ENCODE peak calls at places on chromosome 1, in eight cellular contexts. One of them, this sample, is unnamed.

GRCh38 chr1:40659649-40659947 is 5.9 kb downstream of the RIMS3 start:
- DNase-seq in stimulated activated CD4-positive, alpha-beta T cell treated with anti-CD3 and anti-CD28 coated beads, Interleukin-2, amount 100 ng/mL, for 24 hours: no peak
- DNase-seq in T-helper 17 cell: no peak
- DNase-seq in T-helper 2 cell: no peak
- DNase-seq in GM23338: no peak
- DNase-seq in ELR: no peak
- DNase-seq in activated CD8-positive, alpha-beta memory T cell treated with anti-CD3 and anti-CD28 coated beads for 4 hours: no peak
- DNase-seq in activated CD4-positive, alpha-beta T cell treated with anti-CD3 and anti-CD28 coated beads, Interleukin-2, amount 50 U/mL, for 1 hour: no peak
- DNase-seq in this sample: no peak

GRCh38 chr1:41936107-41936506 is 17.4 kb upstream of the HIVEP3 start:
- DNase-seq in stimulated activated CD4-positive, alpha-beta T cell treated with anti-CD3 and anti-CD28 coated beads, Interleukin-2, amount 100 ng/mL, for 24 hours: peak
- DNase-seq in T-helper 17 cell: no peak
- DNase-seq in T-helper 2 cell: no peak
- DNase-seq in GM23338: no peak
- DNase-seq in ELR: peak
- DNase-seq in activated CD8-positive, alpha-beta memory T cell treated with anti-CD3 and anti-CD28 coated beads for 4 hours: no peak
- DNase-seq in activated CD4-positive, alpha-beta T cell treated with anti-CD3 and anti-CD28 coated beads, Interleukin-2, amount 50 U/mL, for 1 hour: no peak
- DNase-seq in this sample: no peak

GRCh38 chr1:246629030-246629429 is 62.8 kb downstream of the CNST start:
- DNase-seq in stimulated activated CD4-positive, alpha-beta T cell treated with anti-CD3 and anti-CD28 coated beads, Interleukin-2, amount 100 ng/mL, for 24 hours: no peak
- DNase-seq in T-helper 17 cell: no peak
- DNase-seq in T-helper 2 cell: no peak
- DNase-seq in GM23338: no peak
- DNase-seq in ELR: no peak
- DNase-seq in activated CD8-positive, alpha-beta memory T cell treated with anti-CD3 and anti-CD28 coated beads for 4 hours: no peak
- DNase-seq in activated CD4-positive, alpha-beta T cell treated with anti-CD3 and anti-CD28 coated beads, Interleukin-2, amount 50 U/mL, for 1 hour: no peak
- DNase-seq in this sample: no peak

GRCh38 chr1:1144122-1144842 is 28.4 kb upstream of the C1orf159 start:
- DNase-seq in stimulated activated CD4-positive, alpha-beta T cell treated with anti-CD3 and anti-CD28 coated beads, Interleukin-2, amount 100 ng/mL, for 24 hours: peak
- DNase-seq in T-helper 17 cell: peak
- DNase-seq in T-helper 2 cell: peak
- DNase-seq in GM23338: peak
- DNase-seq in ELR: no peak
- DNase-seq in activated CD8-positive, alpha-beta memory T cell treated with anti-CD3 and anti-CD28 coated beads for 4 hours: no peak
- DNase-seq in activated CD4-positive, alpha-beta T cell treated with anti-CD3 and anti-CD28 coated beads, Interleukin-2, amount 50 U/mL, for 1 hour: peak
- DNase-seq in this sample: no peak

GRCh38 chr1:118944133-118944532 is 44.0 kb downstream of the TBX15 start:
- DNase-seq in stimulated activated CD4-positive, alpha-beta T cell treated with anti-CD3 and anti-CD28 coated beads, Interleukin-2, amount 100 ng/mL, for 24 hours: no peak
- DNase-seq in T-helper 17 cell: no peak
- DNase-seq in T-helper 2 cell: no peak
- DNase-seq in GM23338: no peak
- DNase-seq in ELR: no peak
- DNase-seq in activated CD8-positive, alpha-beta memory T cell treated with anti-CD3 and anti-CD28 coated beads for 4 hours: no peak
- DNase-seq in activated CD4-positive, alpha-beta T cell treated with anti-CD3 and anti-CD28 coated beads, Interleukin-2, amount 50 U/mL, for 1 hour: no peak
- DNase-seq in this sample: no peak

GRCh38 chr1:164604541-164604940 is 45.6 kb downstream of the PBX1 start:
- DNase-seq in stimulated activated CD4-positive, alpha-beta T cell treated with anti-CD3 and anti-CD28 coated beads, Interleukin-2, amount 100 ng/mL, for 24 hours: no peak
- DNase-seq in T-helper 17 cell: no peak
- DNase-seq in T-helper 2 cell: no peak
- DNase-seq in GM23338: no peak
- DNase-seq in ELR: peak
- DNase-seq in activated CD8-positive, alpha-beta memory T cell treated with anti-CD3 and anti-CD28 coated beads for 4 hours: no peak
- DNase-seq in activated CD4-positive, alpha-beta T cell treated with anti-CD3 and anti-CD28 coated beads, Interleukin-2, amount 50 U/mL, for 1 hour: no peak
- DNase-seq in this sample: no peak

GRCh38 chr1:198932351-198932991 is 293.6 kb downstream of the PTPRC start:
- DNase-seq in stimulated activated CD4-positive, alpha-beta T cell treated with anti-CD3 and anti-CD28 coated beads, Interleukin-2, amount 100 ng/mL, for 24 hours: peak
- DNase-seq in T-helper 17 cell: no peak
- DNase-seq in T-helper 2 cell: no peak
- DNase-seq in GM23338: peak
- DNase-seq in ELR: peak
- DNase-seq in activated CD8-positive, alpha-beta memory T cell treated with anti-CD3 and anti-CD28 coated beads for 4 hours: no peak
- DNase-seq in activated CD4-positive, alpha-beta T cell treated with anti-CD3 and anti-CD28 coated beads, Interleukin-2, amount 50 U/mL, for 1 hour: no peak
- DNase-seq in this sample: no peak

GRCh38 chr1:55955237-55955636 is 624.1 kb downstream of the PLPP3 start:
- DNase-seq in stimulated activated CD4-positive, alpha-beta T cell treated with anti-CD3 and anti-CD28 coated beads, Interleukin-2, amount 100 ng/mL, for 24 hours: no peak
- DNase-seq in T-helper 17 cell: no peak
- DNase-seq in T-helper 2 cell: no peak
- DNase-seq in GM23338: no peak
- DNase-seq in ELR: no peak
- DNase-seq in activated CD8-positive, alpha-beta memory T cell treated with anti-CD3 and anti-CD28 coated beads for 4 hours: no peak
- DNase-seq in activated CD4-positive, alpha-beta T cell treated with anti-CD3 and anti-CD28 coated beads, Interleukin-2, amount 50 U/mL, for 1 hour: no peak
- DNase-seq in this sample: no peak

GRCh38 chr1:35180776-35181374 is 12.1 kb downstream of the SFPQ start:
- DNase-seq in stimulated activated CD4-positive, alpha-beta T cell treated with anti-CD3 and anti-CD28 coated beads, Interleukin-2, amount 100 ng/mL, for 24 hours: no peak
- DNase-seq in T-helper 17 cell: no peak
- DNase-seq in T-helper 2 cell: no peak
- DNase-seq in GM23338: no peak
- DNase-seq in ELR: no peak
- DNase-seq in activated CD8-positive, alpha-beta memory T cell treated with anti-CD3 and anti-CD28 coated beads for 4 hours: no peak
- DNase-seq in activated CD4-positive, alpha-beta T cell treated with anti-CD3 and anti-CD28 coated beads, Interleukin-2, amount 50 U/mL, for 1 hour: no peak
- DNase-seq in this sample: no peak

This sample was measured in H7.